ENCODE peak calls at places on chromosomes 5 and 9, in eight cellular contexts. O is lung microvascular endothelial cell, L is IMR-90, H is ovary, A is GM13977, V is body of pancreas, Y is AG08396, E is NCI-H524 treated with DMSO at 0.1 percent for 48 hours. N is an unnamed sample.

GRCh38 chr9:30774326-30774725 is 1610.1 kb upstream of the ACO1 start:
- DNase-seq in O (no peak), L (no peak), H (no peak), A (no peak), V (no peak), Y (no peak), E (no peak), N (no peak)

GRCh38 chr9:71746023-71746752 is 22.1 kb downstream of the CEMIP2 start:
- DNase-seq in O (no peak), L (no peak), H (no peak), A (no peak), V (no peak), Y (no peak), E (no peak), N (no peak)

GRCh38 chr5:130796032-130796431 is 369.0 kb downstream of the HINT1 start:
- DNase-seq in O (no peak), L (no peak), H (no peak), A (no peak), V (no peak), Y (no peak), E (no peak), N (no peak)

GRCh38 chr5:44574626-44575025 is 185.4 kb upstream of the FGF10 start:
- DNase-seq in O (no peak), L (no peak), H (no peak), A (no peak), V (no peak), Y (no peak), E (no peak), N (no peak)

GRCh38 chr9:136975624-136976023 is 1.7 kb upstream of the PTGDS start:
- DNase-seq in O (peak), L (no peak), H (no peak), A (no peak), V (no peak), Y (peak), E (no peak), N (no peak)

GRCh38 chr5:123036391-123037103 is at the start of gene PPIC:
- DNase-seq in O (peak), L (peak), H (peak), A (peak), V (peak), Y (peak), E (no peak), N (peak)

GRCh38 chr9:129275626-129276247 is 97.7 kb upstream of the IER5L start:
- DNase-seq in O (no peak), L (peak), H (peak), A (no peak), V (no peak), Y (no peak), E (no peak), N (no peak)

GRCh38 chr5:90279091-90279490 is 130.5 kb downstream of the CETN3 start:
- DNase-seq in O (no peak), L (no peak), H (no peak), A (no peak), V (no peak), Y (no peak), E (no peak), N (no peak)

GRCh38 chr5:34789021-34789531 is 49.9 kb upstream of the TTC23L start:
- DNase-seq in O (peak), L (peak), H (no peak), A (no peak), V (no peak), Y (no peak), E (no peak), N (no peak)

GRCh38 chr5:119031905-119032304 is 39.0 kb upstream of the DMXL1 start:
- DNase-seq in O (no peak), L (no peak), H (no peak), A (peak), V (no peak), Y (no peak), E (no peak), N (no peak)

GRCh38 chr9:126558051-126558665 is 55.6 kb upstream of the LMX1B start:
- DNase-seq in O (peak), L (peak), H (peak), A (peak), V (peak), Y (peak), E (peak), N (peak)

GRCh38 chr9:136245194-136246150 is at the start of gene QSOX2:
- DNase-seq in O (peak), L (peak), H (peak), A (peak), V (peak), Y (peak), E (no peak), N (peak)

GRCh38 chr5:139126711-139127111 is 71.5 kb downstream of the SIL1 start:
- DNase-seq in O (peak), L (no peak), H (peak), A (no peak), V (peak), Y (no peak), E (no peak), N (no peak)

GRCh38 chr5:19695248-19695647 is 292.8 kb downstream of the CDH18 start:
- DNase-seq in O (no peak), L (no peak), H (no peak), A (no peak), V (no peak), Y (no peak), E (no peak), N (no peak)

GRCh38 chr5:16025681-16026080 is 153.9 kb downstream of the MARCHF11 start:
- DNase-seq in O (no peak), L (no peak), H (no peak), A (no peak), V (no peak), Y (no peak), E (no peak), N (no peak)

GRCh38 chr9:1032181-1032580 is 18.0 kb upstream of the DMRT2 start:
- DNase-seq in O (no peak), L (no peak), H (no peak), A (no peak), V (no peak), Y (no peak), E (no peak), N (no peak)

GRCh38 chr5:143110591-143110990 is 292.9 kb downstream of the NR3C1 start:
- DNase-seq in O (no peak), L (peak), H (no peak), A (no peak), V (no peak), Y (no peak), E (no peak), N (no peak)

GRCh38 chr5:72140711-72141110 is 33.4 kb downstream of the MAP1B start:
- DNase-seq in O (no peak), L (no peak), H (no peak), A (no peak), V (no peak), Y (no peak), E (no peak), N (no peak)

GRCh38 chr5:180142008-180142803 is 66.8 kb downstream of the RASGEF1C start:
- DNase-seq in O (no peak), L (no peak), H (no peak), A (no peak), V (no peak), Y (no peak), E (peak), N (no peak)

GRCh38 chr9:109381011-109381729 is 60.3 kb upstream of the EPB41L4B start:
- DNase-seq in O (no peak), L (peak), H (no peak), A (peak), V (no peak), Y (no peak), E (no peak), N (no peak)

GRCh38 chr9:23496827-23497226 is 329.2 kb downstream of the ELAVL2 start:
- DNase-seq in O (no peak), L (no peak), H (no peak), A (no peak), V (no peak), Y (no peak), E (no peak), N (no peak)

GRCh38 chr9:87016681-87017080 is 69.4 kb upstream of the GAS1 start:
- DNase-seq in O (no peak), L (no peak), H (no peak), A (no peak), V (no peak), Y (no peak), E (no peak), N (no peak)

GRCh38 chr9:88339322-88339721 is 48.9 kb upstream of the SPIN1 start:
- DNase-seq in O (no peak), L (no peak), H (no peak), A (no peak), V (no peak), Y (no peak), E (no peak), N (no peak)

GRCh38 chr9:93117924-93118862 is 15.9 kb downstream of the NINJ1 start:
- DNase-seq in O (no peak), L (no peak), H (peak), A (no peak), V (peak), Y (no peak), E (no peak), N (peak)

N was measured in tibial nerve.